ENCODE peak calls at places on chromosomes 7 and 10, in seven cellular contexts. U is GM04503; F is brain microvascular endothelial cell; S is left lobe of liver; Z is activated T-cell treated with anti-CD3 and anti-CD28 coated beads, Interleukin-2, amount 50 U/mL, for 48 hours; V is astrocyte of the spinal cord; W is lower lobe of right lung. C is an unnamed sample.

GRCh38 chr10:102596506-102596971 is 47.7 kb upstream of the TRIM8 start:
- DNase-seq in V (peak), W (no peak), F (peak), Z (peak), U (no peak), S (peak), C (no peak)

GRCh38 chr7:45174328-45174610 is 16.7 kb downstream of the RAMP3 start:
- DNase-seq in F (no peak), U (no peak), W (peak), S (no peak), V (no peak), Z (no peak), C (no peak)

GRCh38 chr10:96473866-96474265 is 39.9 kb downstream of the TLL2 start:
- DNase-seq in S (no peak), V (no peak), W (no peak), F (no peak), U (no peak), Z (no peak), C (no peak)

GRCh38 chr7:56092789-56093531 is at the start of gene PHKG1:
- DNase-seq in F (peak), U (peak), S (peak), V (peak), W (peak), Z (no peak), C (no peak)

GRCh38 chr7:21011153-21011552 is 224.5 kb upstream of the SP8 start:
- DNase-seq in F (no peak), Z (no peak), V (no peak), W (no peak), S (no peak), U (no peak), C (no peak)

GRCh38 chr10:4671451-4672145 is 154.4 kb upstream of the AKR1E2 start:
- DNase-seq in Z (no peak), U (no peak), S (no peak), F (peak), V (peak), W (no peak), C (no peak)

GRCh38 chr7:139103057-139103820 is 6.3 kb downstream of the ZC3HAV1 start:
- DNase-seq in V (no peak), U (no peak), Z (peak), F (no peak), S (no peak), W (no peak), C (no peak)

GRCh38 chr10:78588194-78588811 is 480.5 kb upstream of the ZMIZ1 start:
- DNase-seq in S (peak), Z (no peak), U (no peak), W (no peak), F (no peak), V (peak), C (no peak)

GRCh38 chr7:20778063-20778721 is 8.5 kb downstream of the SP8 start:
- DNase-seq in V (no peak), W (peak), S (peak), F (no peak), U (no peak), Z (peak), C (no peak)

GRCh38 chr7:149714910-149715471 is 58.4 kb downstream of the ZNF467 start:
- DNase-seq in V (peak), W (peak), U (no peak), Z (no peak), F (no peak), S (no peak), C (no peak)

GRCh38 chr7:137986252-137987010 is 15.5 kb downstream of the CREB3L2 start:
- DNase-seq in F (no peak), S (no peak), U (no peak), Z (no peak), V (no peak), W (no peak), C (no peak)

GRCh38 chr10:60606343-60607080 is 171.8 kb upstream of the CDK1 start:
- DNase-seq in U (peak), Z (no peak), S (no peak), V (peak), F (peak), W (no peak), C (no peak)

GRCh38 chr7:158740013-158740656 is 35.5 kb upstream of the NCAPG2 start:
- DNase-seq in S (no peak), V (peak), W (no peak), F (peak), U (peak), Z (no peak), C (no peak)

GRCh38 chr7:90119178-90119971 is 34.9 kb upstream of the STEAP1 start:
- DNase-seq in W (peak), Z (peak), F (no peak), V (peak), U (no peak), S (peak), C (no peak)

GRCh38 chr10:124336186-124336585 is 82.5 kb downstream of the OAT start:
- DNase-seq in F (peak), W (no peak), Z (no peak), U (no peak), S (no peak), V (peak), C (no peak)

GRCh38 chr7:84297606-84298005 is 103.0 kb upstream of the SEMA3A start:
- DNase-seq in Z (no peak), U (no peak), F (no peak), S (no peak), W (no peak), V (no peak), C (no peak)

GRCh38 chr10:117175215-117175900 is 21.9 kb upstream of the KCNK18 start:
- DNase-seq in V (no peak), Z (peak), W (peak), F (no peak), S (peak), U (no peak), C (no peak)

GRCh38 chr10:69838853-69839252 is 37.1 kb downstream of the COL13A1 start:
- DNase-seq in W (no peak), Z (no peak), U (no peak), S (no peak), F (peak), V (peak), C (no peak)

GRCh38 chr7:134307320-134307719 is 9.4 kb downstream of the SLC35B4 start:
- DNase-seq in F (no peak), S (no peak), Z (no peak), W (no peak), U (no peak), V (peak), C (no peak)

GRCh38 chr10:119602241-119603095 is 5.7 kb upstream of the TIAL1 start:
- DNase-seq in S (no peak), Z (peak), V (no peak), U (no peak), W (no peak), F (peak), C (no peak)

GRCh38 chr10:60536529-60537114 is 146.9 kb upstream of the ANK3 start:
- DNase-seq in F (peak), V (peak), U (no peak), W (no peak), S (no peak), Z (no peak), C (no peak)

GRCh38 chr7:73701357-73701995 is 18.0 kb downstream of the STX1A start:
- DNase-seq in F (peak), W (no peak), U (no peak), V (peak), S (no peak), Z (peak), C (no peak)

GRCh38 chr7:27134392-27134791 is 3.8 kb upstream of the HOXA4 start:
- DNase-seq in U (peak), F (no peak), V (peak), Z (no peak), S (no peak), W (no peak), C (no peak)

GRCh38 chr7:115689941-115690340 is 340.6 kb downstream of the TFEC start:
- DNase-seq in S (no peak), Z (no peak), F (no peak), W (no peak), V (peak), U (no peak), C (no peak)

GRCh38 chr10:110681023-110681681 is 37.0 kb downstream of the RBM20 start:
- DNase-seq in F (peak), U (no peak), V (peak), Z (peak), S (no peak), W (no peak), C (no peak)

C was measured in T-helper 17 cell.